ENCODE peak calls at places on chromosomes 6 and 20, in four cellular contexts. U is IMR-90, W is K562, I is H1. G is an unnamed sample.

GRCh38 chr6:134065706-134066105 is 13.3 kb upstream of the SLC2A12 start:
- DNase-seq in U (peak), W (peak), I (no peak), G (no peak)

GRCh38 chr6:157272372-157272771 is 50.9 kb downstream of the TMEM242 start:
- DNase-seq in U (no peak), W (no peak), I (no peak), G (no peak)

GRCh38 chr6:37809144-37809543 is 10.4 kb upstream of the ZFAND3 start:
- DNase-seq in U (peak), W (no peak), I (no peak), G (no peak)

GRCh38 chr6:17200395-17200794 is 80.8 kb upstream of the RBM24 start:
- DNase-seq in U (no peak), W (no peak), I (peak), G (no peak)

GRCh38 chr20:56412473-56412790 is 372 bp downstream of the CASS4 start:
- DNase-seq in U (no peak), W (no peak), I (no peak), G (no peak)

GRCh38 chr6:54717849-54718455 is 128.6 kb upstream of the FAM83B start:
- DNase-seq in U (peak), W (peak), I (peak), G (peak)

GRCh38 chr6:148343028-148343374 is 363 bp downstream of the SASH1 start:
- DNase-seq in U (no peak), W (no peak), I (no peak), G (no peak)

GRCh38 chr20:62374431-62375152 is 7.5 kb upstream of the LAMA5 start:
- DNase-seq in U (peak), W (no peak), I (no peak), G (no peak)

GRCh38 chr20:5580940-5581708 is 169.1 kb upstream of the SHLD1 start:
- DNase-seq in U (no peak), W (no peak), I (no peak), G (no peak)

GRCh38 chr20:44543345-44543744 is 21.5 kb upstream of the SERINC3 start:
- DNase-seq in U (no peak), W (no peak), I (no peak), G (no peak)

GRCh38 chr6:110980648-110981047 is 1.2 kb upstream of the RPF2 start:
- DNase-seq in U (no peak), W (no peak), I (no peak), G (no peak)

GRCh38 chr6:142226731-142227130 is 75.1 kb upstream of the ADGRG6 start:
- DNase-seq in U (no peak), W (no peak), I (no peak), G (no peak)

GRCh38 chr6:129381885-129382284 is 328.1 kb downstream of the ARHGAP18 start:
- DNase-seq in U (no peak), W (no peak), I (no peak), G (no peak)

GRCh38 chr6:14520536-14520935 is 403.0 kb downstream of the CD83 start:
- DNase-seq in U (no peak), W (no peak), I (no peak), G (no peak)

GRCh38 chr20:19692685-19693119 is 65.4 kb upstream of the RIN2 start:
- DNase-seq in U (peak), W (peak), I (peak), G (peak)

DNA sequence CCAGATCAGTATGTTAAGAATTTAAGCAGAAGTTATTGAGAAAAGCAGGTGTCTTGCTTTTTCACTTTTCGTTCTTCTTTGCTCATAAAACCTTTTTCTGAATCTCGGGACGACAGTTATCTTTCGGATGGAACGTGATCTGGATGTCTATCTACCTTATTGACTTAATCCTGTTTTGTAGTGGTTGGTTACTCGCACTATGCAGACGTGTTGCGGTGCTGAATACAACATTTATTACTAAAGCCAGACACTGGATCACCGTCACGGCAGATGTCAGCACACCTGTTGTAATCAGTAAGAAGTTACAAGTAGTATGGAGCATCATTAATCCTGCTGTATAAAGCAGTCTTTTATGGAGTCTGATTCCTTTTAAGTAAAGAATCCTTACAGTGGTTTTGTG is 649 bp downstream of the CDKAL1 start:
- DNase-seq in U (no peak), W (no peak), I (peak), G (no peak)
- TF ChIP-seq MAFK in U (no peak), W (no peak), I (no peak), G (no peak)

GRCh38 chr6:126432564-126432963 is 92.6 kb downstream of the CENPW start:
- DNase-seq in U (no peak), W (no peak), I (no peak), G (no peak)
- TF ChIP-seq MAFK in U (no peak), W (no peak), I (no peak), G (no peak)

DNA sequence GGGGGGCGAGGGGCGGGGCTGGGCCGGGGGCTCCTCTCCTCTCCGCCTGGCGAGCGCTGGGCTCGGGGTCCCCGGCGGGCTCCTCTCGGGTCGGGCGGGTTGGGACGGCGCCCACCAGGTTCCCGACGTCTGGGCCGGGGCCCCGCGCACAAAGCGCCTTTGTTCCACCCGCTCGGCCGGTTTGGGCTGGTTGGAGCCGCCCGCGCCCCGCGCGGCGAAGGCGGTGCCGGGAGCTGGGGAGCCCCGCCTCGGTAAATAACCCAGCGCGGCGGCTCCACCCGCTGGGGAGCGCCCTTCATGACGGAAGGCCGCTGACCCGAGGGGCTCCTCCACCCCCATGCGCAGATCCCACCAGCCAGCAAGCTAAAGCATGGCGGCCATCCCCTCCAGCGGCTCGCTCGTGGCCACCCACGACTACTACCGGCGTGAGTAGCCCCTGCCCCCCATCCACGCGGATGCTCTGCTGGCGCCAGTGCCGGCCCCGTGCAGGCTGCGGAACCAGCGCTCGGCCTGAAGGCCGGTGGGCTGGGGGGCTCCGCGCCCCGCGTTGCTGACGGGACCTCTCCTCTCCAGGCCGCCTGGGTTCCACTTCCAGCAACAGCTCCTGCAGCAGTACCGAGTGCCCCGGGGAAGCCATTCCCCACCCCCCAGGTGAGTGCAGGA is 505 bp downstream of the PPDPF start:
- DNase-seq in U (peak), W (peak), I (peak), G (peak)
- TF ChIP-seq MAFK in U (no peak), W (no peak), I (no peak), G (no peak)

GRCh38 chr6:44332585-44332984 is 9.9 kb upstream of the SPATS1 start:
- DNase-seq in U (peak), W (no peak), I (no peak), G (no peak)

GRCh38 chr6:44329858-44330257 is 12.6 kb upstream of the SPATS1 start:
- DNase-seq in U (no peak), W (no peak), I (no peak), G (no peak)

GRCh38 chr6:44333942-44334341 is 8.5 kb upstream of the SPATS1 start:
- DNase-seq in U (no peak), W (no peak), I (no peak), G (no peak)

GRCh38 chr6:44335631-44336030 is 6.8 kb upstream of the SPATS1 start:
- DNase-seq in U (no peak), W (no peak), I (no peak), G (no peak)

DNA sequence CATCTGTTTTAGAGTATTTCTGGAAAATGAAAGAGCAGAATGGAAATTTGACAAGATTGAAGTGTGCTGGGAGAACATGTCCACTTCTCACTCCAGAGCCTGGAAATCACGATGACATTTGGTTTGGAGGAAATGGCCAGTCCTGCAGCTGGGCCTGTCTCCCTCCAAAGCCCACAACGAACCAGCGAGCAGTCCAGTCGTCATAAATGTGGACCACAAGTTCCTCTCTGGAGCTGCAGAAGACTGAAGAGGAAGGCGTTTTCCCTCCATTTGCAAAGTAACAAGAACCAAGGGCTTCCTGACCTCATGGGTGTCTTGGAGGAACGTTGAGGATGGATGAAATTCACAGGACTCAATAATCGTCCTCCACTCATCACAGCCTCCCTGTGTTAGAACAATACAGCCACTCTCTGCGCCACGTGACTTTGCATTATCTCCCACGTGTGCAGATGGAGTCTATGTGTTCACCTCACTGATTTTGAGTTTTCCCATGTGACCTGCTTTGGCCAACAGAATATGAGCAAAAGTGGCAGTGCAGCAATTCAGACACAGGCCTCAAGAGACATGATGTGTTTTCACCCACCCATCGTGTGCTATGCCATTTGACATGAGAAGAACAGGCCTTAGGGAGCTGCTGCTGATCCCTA is 9.1 kb upstream of the SPATS1 start:
- DNase-seq in U (no peak), W (no peak), I (no peak), G (no peak)
- TF ChIP-seq MAFK in U (no peak), W (no peak), I (no peak), G (no peak)

DNA sequence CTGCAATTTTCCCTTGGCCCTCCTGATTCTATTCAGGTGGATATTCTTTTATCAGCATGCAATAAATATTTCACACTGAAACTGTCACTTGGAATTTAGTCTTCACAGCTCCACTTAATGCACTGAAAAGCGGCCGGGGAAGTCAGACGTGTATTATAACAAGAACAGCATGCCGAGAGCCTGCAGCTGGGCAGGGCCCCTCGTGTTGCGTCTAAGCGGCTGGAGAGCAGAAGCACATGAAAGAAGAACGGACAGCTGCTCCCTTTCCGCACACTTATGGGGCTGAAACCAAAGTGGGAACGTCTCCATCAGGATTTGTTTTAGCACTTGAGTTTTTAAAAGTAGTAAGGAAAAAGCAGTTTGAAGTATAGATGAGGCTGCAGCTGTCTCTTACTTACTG is 57.2 kb downstream of the LYRM4 start:
- DNase-seq in U (no peak), W (no peak), I (no peak), G (no peak)
- TF ChIP-seq MAFK in U (no peak), W (no peak), I (no peak), G (no peak)

G was measured in A549.